ENCODE peak calls at places on chromosomes 4 and X, in seven cellular contexts. T is tibial nerve; L is uterus; G is CD8-positive, alpha-beta T cell; W is cardiac muscle cell; Y is PC-3; S is A549. H is an unnamed sample. For H3K4me1, the result is how much of the 10 kb centered on the place peaks cover.

GRCh38 chr4:184812181-184812542 is 13.6 kb downstream of the ACSL1 start:
- DNase-seq in L (no peak), G (no peak), W (no peak), S (no peak), Y (no peak), T (no peak), H (no peak)

GRCh38 chr4:67746797-67747495 is 7.2 kb downstream of the GNRHR start:
- DNase-seq in W (peak), S (no peak), T (no peak), L (no peak), G (no peak), Y (peak), H (no peak)

GRCh38 chrX:15745179-15745578 is 7.1 kb downstream of the CA5B start:
- DNase-seq in S (no peak), L (no peak), G (no peak), W (no peak), Y (no peak), T (no peak), H (no peak)

GRCh38 chr4:113106076-113106475 is 56.6 kb downstream of the ANK2 start:
- DNase-seq in S (peak), Y (peak), G (no peak), W (peak), T (no peak), L (no peak), H (no peak)

GRCh38 chr4:21628916-21629315 is 319.7 kb downstream of the KCNIP4 start:
- DNase-seq in S (no peak), G (no peak), Y (no peak), W (no peak), T (no peak), L (no peak), H (no peak)

GRCh38 chr4:15186149-15186548 is 183.9 kb downstream of the CPEB2 start:
- DNase-seq in T (no peak), G (no peak), W (peak), L (no peak), Y (no peak), S (no peak), H (no peak)

GRCh38 chr4:121758896-121759568 is 5.9 kb downstream of the SMIM43 start:
- DNase-seq in W (no peak), L (no peak), T (no peak), G (no peak), S (no peak), Y (peak), H (no peak)

GRCh38 chr4:88054909-88055308 is 47.5 kb downstream of the PKD2 start:
- DNase-seq in L (no peak), G (no peak), Y (peak), T (no peak), S (peak), W (peak), H (no peak)

GRCh38 chrX:104662694-104663093 is 96.7 kb downstream of the IL1RAPL2 start:
- DNase-seq in W (no peak), T (no peak), L (no peak), S (no peak), G (no peak), Y (no peak), H (no peak)

GRCh38 chr4:109118635-109119034 is 183.8 kb downstream of the COL25A1 start:
- DNase-seq in S (no peak), G (no peak), L (no peak), Y (no peak), W (no peak), T (no peak), H (no peak)

GRCh38 chr4:101393256-101393655 is 45.9 kb upstream of the PPP3CA start:
- DNase-seq in S (peak), T (no peak), G (no peak), Y (peak), L (no peak), W (no peak), H (no peak)

GRCh38 chr4:10003666-10004065 is 17.6 kb downstream of the SLC2A9 start:
- DNase-seq in L (no peak), S (no peak), Y (no peak), G (no peak), W (no peak), T (no peak), H (no peak)

GRCh38 chr4:111198426-111198825 is 575.5 kb upstream of the PITX2 start:
- DNase-seq in L (no peak), T (no peak), W (no peak), S (no peak), Y (no peak), G (no peak), H (no peak)

GRCh38 chrX:94758130-94758529 is 1084.1 kb downstream of the FAM133A start:
- DNase-seq in S (no peak), L (no peak), Y (no peak), W (peak), G (no peak), T (no peak), H (no peak)

GRCh38 chr4:56699537-56699936 is 18.4 kb upstream of the HOPX start:
- DNase-seq in S (no peak), Y (no peak), W (no peak), G (no peak), L (no peak), T (no peak), H (no peak)

DNA sequence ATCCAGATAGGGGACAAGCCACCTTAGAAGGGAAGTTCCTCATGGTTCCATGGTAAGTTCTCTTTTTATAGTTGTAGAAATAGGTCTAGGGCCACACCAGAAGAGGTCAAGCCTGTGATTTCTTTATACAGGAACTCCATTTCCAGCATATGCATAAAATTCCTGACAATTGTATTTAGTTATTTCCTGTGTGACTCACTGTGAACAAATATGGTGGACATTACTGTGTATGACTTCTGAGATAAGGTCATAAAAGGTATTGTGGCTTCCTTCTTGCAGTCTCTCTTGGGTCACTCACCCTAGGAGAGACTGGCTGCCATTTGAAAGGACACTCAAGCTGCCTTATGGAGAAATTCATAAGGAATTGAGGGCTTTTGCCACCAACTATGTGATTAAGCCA is 2.2 kb upstream of the C4orf36 start:
- DNase-seq in G (no peak), W (no peak), Y (peak), T (no peak), L (no peak), S (no peak), H (no peak)
- TF ChIP-seq CTCF in G (no peak), W (no peak), Y (no peak), T (no peak), L (no peak), S (no peak), H (no peak)

GRCh38 chrX:9530848-9531274 is 66.0 kb downstream of the TBL1X start:
- DNase-seq in L (peak), W (peak), T (peak), G (peak), S (peak), Y (peak), H (peak)
- H3K4me1 ChIP-seq in L (under half), W (under half), T (under half), G (under half), S (under half), Y (under half), H (under half)

GRCh38 chrX:24175276-24175675 is 25.7 kb downstream of the ZFX start:
- DNase-seq in T (no peak), G (no peak), L (no peak), Y (no peak), S (no peak), W (no peak), H (no peak)
- TF ChIP-seq CTCF in T (no peak), G (no peak), L (no peak), Y (no peak), S (no peak), W (no peak), H (no peak)

DNA sequence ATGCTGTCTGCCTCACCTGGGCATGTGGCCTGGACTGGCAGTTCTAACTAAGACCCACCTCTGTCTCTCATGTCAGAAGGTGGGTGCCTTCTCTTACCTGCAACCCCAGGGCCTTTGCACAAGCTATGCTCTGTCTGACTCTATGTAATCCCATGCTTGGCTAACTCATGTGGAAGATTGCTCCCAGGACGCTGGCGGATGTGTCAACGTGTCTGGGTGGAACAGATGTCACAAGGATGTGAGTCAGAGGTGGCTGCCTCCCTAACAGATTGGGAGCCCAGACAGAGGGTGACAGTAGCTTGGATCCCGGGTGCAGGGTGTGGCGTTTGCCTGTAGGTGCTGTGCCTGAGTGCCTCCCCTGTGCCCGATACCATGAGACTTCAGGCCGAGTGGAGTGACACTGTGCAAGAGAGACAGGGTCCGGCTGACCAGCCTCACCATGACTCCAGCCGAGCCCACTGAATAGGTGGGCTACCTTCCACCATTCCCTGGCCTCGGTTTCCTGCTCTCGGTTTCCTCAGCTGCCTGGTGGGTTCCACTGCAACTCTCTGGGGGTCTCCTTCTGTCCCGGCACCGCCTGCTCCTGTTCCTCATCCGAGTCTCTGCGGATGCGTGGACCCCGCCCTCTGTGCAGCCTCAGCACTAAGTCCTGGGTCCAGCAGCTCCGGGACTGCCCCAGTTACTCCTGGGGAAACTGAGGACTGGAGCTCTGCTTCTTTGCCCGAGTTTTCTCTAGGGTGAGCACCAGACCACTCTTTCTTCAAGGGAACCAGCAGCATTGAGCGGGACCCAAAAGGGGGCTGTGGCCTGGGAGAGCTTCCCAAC is 11.0 kb downstream of the SH3BP2 start:
- DNase-seq in S (no peak), G (no peak), W (no peak), L (no peak), T (no peak), Y (peak), H (peak)
- H3K4me1 ChIP-seq in S (under half), G (under half), W (under half), L (under half), T (half or more), Y (under half), H (under half)

GRCh38 chr4:176441594-176441993 is 121.8 kb downstream of the SPCS3 start:
- DNase-seq in G (no peak), L (no peak), Y (no peak), T (no peak), W (no peak), S (no peak), H (no peak)

GRCh38 chr4:176443117-176443516 is 123.4 kb downstream of the SPCS3 start:
- DNase-seq in Y (peak), T (no peak), L (no peak), W (no peak), G (no peak), S (peak), H (no peak)

GRCh38 chr4:176439611-176440010 is 119.8 kb downstream of the SPCS3 start:
- DNase-seq in Y (no peak), S (no peak), T (no peak), W (no peak), L (no peak), G (no peak), H (no peak)

GRCh38 chr4:176444741-176445140 is 125.0 kb downstream of the SPCS3 start:
- DNase-seq in S (no peak), T (no peak), Y (peak), W (no peak), L (no peak), G (no peak), H (no peak)

GRCh38 chr4:176443646-176444409 is 124.1 kb downstream of the SPCS3 start:
- DNase-seq in L (no peak), S (no peak), W (no peak), Y (peak), G (no peak), T (no peak), H (no peak)
- TF ChIP-seq CTCF in L (no peak), S (no peak), W (no peak), Y (no peak), G (no peak), T (no peak), H (no peak)

H was measured in psoas muscle.